ENCODE peak calls at places on chromosomes 1 and 21, in nine cellular contexts. U is HTR-8/SVneo; R is GM20000; V is B cell; O is posterior cingulate gyrus; S is cardiac muscle cell; Y is effector CD4-positive, alpha-beta T cell; E is GM19239; I is stimulated activated CD4-positive, alpha-beta T cell treated with anti-CD3 and anti-CD28 coated beads, TNF-alpha, amount 100 ng/mL, for 48 hours. B is an unnamed sample.

GRCh38 chr1:204574856-204575145 is 58.6 kb downstream of the MDM4 start:
- DNase-seq in U (no peak), R (no peak), V (no peak), O (no peak), S (no peak), Y (no peak), E (no peak), I (no peak), B (no peak)

GRCh38 chr1:41662656-41663437 is 178.4 kb upstream of the EDN2 start:
- DNase-seq in U (no peak), R (peak), V (peak), O (no peak), S (peak), Y (peak), E (no peak), I (no peak), B (peak)

GRCh38 chr1:170407138-170407537 is 124.8 kb upstream of the GORAB start:
- DNase-seq in U (no peak), R (no peak), V (no peak), O (no peak), S (no peak), Y (no peak), E (no peak), I (no peak), B (no peak)

GRCh38 chr1:225651872-225652725 is 824 bp downstream of the ENAH start:
- DNase-seq in U (no peak), R (no peak), V (no peak), O (peak), S (peak), Y (no peak), E (no peak), I (no peak), B (no peak)

GRCh38 chr1:64470670-64471217 is 815 bp downstream of the CACHD1 start:
- DNase-seq in U (peak), R (peak), V (no peak), O (no peak), S (peak), Y (no peak), E (no peak), I (no peak), B (peak)

GRCh38 chr1:101022294-101022693 is 3.3 kb downstream of the DPH5 start:
- DNase-seq in U (no peak), R (no peak), V (no peak), O (no peak), S (no peak), Y (no peak), E (no peak), I (no peak), B (no peak)

GRCh38 chr21:26934383-26934782 is 32.5 kb downstream of the ADAMTS5 start:
- DNase-seq in U (no peak), R (no peak), V (no peak), O (no peak), S (no peak), Y (no peak), E (no peak), I (no peak), B (no peak)

GRCh38 chr1:245441699-245442098 is 286.9 kb downstream of the KIF26B start:
- DNase-seq in U (no peak), R (no peak), V (no peak), O (no peak), S (no peak), Y (no peak), E (no peak), I (no peak), B (no peak)

GRCh38 chr1:162704673-162705424 is 72.6 kb downstream of the DDR2 start:
- DNase-seq in U (no peak), R (no peak), V (no peak), O (no peak), S (no peak), Y (no peak), E (no peak), I (no peak), B (no peak)

GRCh38 chr21:16248705-16249104 is 518.9 kb downstream of the USP25 start:
- DNase-seq in U (no peak), R (no peak), V (no peak), O (no peak), S (no peak), Y (no peak), E (no peak), I (no peak), B (no peak)

GRCh38 chr1:40421694-40422384 is 28.4 kb upstream of the ZFP69B start:
- DNase-seq in U (no peak), R (no peak), V (no peak), O (peak), S (no peak), Y (no peak), E (no peak), I (no peak), B (no peak)

GRCh38 chr1:182720465-182720864 is 36.1 kb upstream of the RGS8 start:
- DNase-seq in U (no peak), R (no peak), V (no peak), O (no peak), S (peak), Y (no peak), E (no peak), I (no peak), B (no peak)

GRCh38 chr1:67831850-67832513 is 1.3 kb downstream of the GNG12 start:
- DNase-seq in U (peak), R (peak), V (no peak), O (no peak), S (peak), Y (no peak), E (no peak), I (no peak), B (no peak)

GRCh38 chr1:201015551-201016091 is 7.9 kb downstream of the KIF21B start:
- DNase-seq in U (no peak), R (no peak), V (no peak), O (no peak), S (no peak), Y (no peak), E (no peak), I (no peak), B (no peak)

GRCh38 chr1:240720891-240721450 is 109.0 kb upstream of the GREM2 start:
- DNase-seq in U (no peak), R (no peak), V (no peak), O (no peak), S (no peak), Y (no peak), E (no peak), I (no peak), B (no peak)

GRCh38 chr21:16193758-16194606 is 464.2 kb downstream of the USP25 start:
- DNase-seq in U (peak), R (peak), V (no peak), O (peak), S (peak), Y (no peak), E (no peak), I (no peak), B (no peak)

GRCh38 chr1:47637111-47637685 is 199.4 kb downstream of the FOXD2 start:
- DNase-seq in U (no peak), R (no peak), V (no peak), O (no peak), S (no peak), Y (no peak), E (no peak), I (no peak), B (no peak)

GRCh38 chr1:161019767-161020572 is 982 bp downstream of the F11R start:
- DNase-seq in U (no peak), R (no peak), V (no peak), O (no peak), S (no peak), Y (no peak), E (no peak), I (no peak), B (no peak)

GRCh38 chr1:8137406-8138244 is 111.5 kb upstream of the ERRFI1 start:
- DNase-seq in U (peak), R (no peak), V (no peak), O (no peak), S (no peak), Y (no peak), E (no peak), I (no peak), B (no peak)

GRCh38 chr1:174949061-174949460 is 50.7 kb upstream of the CACYBP start:
- DNase-seq in U (no peak), R (no peak), V (no peak), O (no peak), S (no peak), Y (no peak), E (no peak), I (no peak), B (no peak)

GRCh38 chr1:8847990-8848389 is 30.5 kb downstream of the ENO1 start:
- DNase-seq in U (no peak), R (no peak), V (no peak), O (no peak), S (no peak), Y (no peak), E (no peak), I (no peak), B (no peak)

GRCh38 chr1:52455686-52456085 is 51.3 kb downstream of the PRPF38A start:
- DNase-seq in U (no peak), R (no peak), V (no peak), O (no peak), S (no peak), Y (no peak), E (no peak), I (no peak), B (no peak)

GRCh38 chr1:209513226-209513625 is 70.3 kb upstream of the CAMK1G start:
- DNase-seq in U (peak), R (peak), V (no peak), O (no peak), S (peak), Y (no peak), E (peak), I (no peak), B (peak)

GRCh38 chr1:150574260-150575071 is 4.9 kb downstream of the MCL1 start:
- DNase-seq in U (no peak), R (no peak), V (no peak), O (no peak), S (no peak), Y (no peak), E (no peak), I (no peak), B (no peak)

GRCh38 chr1:10736623-10737267 is 59.7 kb downstream of the CASZ1 start:
- DNase-seq in U (no peak), R (no peak), V (no peak), O (no peak), S (no peak), Y (no peak), E (no peak), I (no peak), B (no peak)

GRCh38 chr1:227558807-227559186 is 4.6 kb upstream of the ZNF678 start:
- DNase-seq in U (no peak), R (peak), V (no peak), O (no peak), S (no peak), Y (no peak), E (no peak), I (no peak), B (no peak)

GRCh38 chr21:16004121-16004520 is 274.3 kb downstream of the USP25 start:
- DNase-seq in U (no peak), R (no peak), V (no peak), O (no peak), S (no peak), Y (no peak), E (no peak), I (no peak), B (no peak)

GRCh38 chr1:157734328-157734727 is 33.8 kb upstream of the FCRL3 start:
- DNase-seq in U (no peak), R (no peak), V (peak), O (no peak), S (peak), Y (no peak), E (no peak), I (no peak), B (no peak)